ENCODE peak calls at places on chromosomes 3 and 15, in five cellular contexts. One of them, this sample, is unnamed. For H3K9me3, the result is how much of the 10 kb centered on the place peaks cover.

GRCh38 chr15:75625542-75626347 is at the start of gene SNUPN:
- DNase-seq in psoas muscle: peak
- DNase-seq in thoracic aorta: peak
- DNase-seq in A673: peak
- DNase-seq in MM.1S: peak
- DNase-seq in this sample: peak

GRCh38 chr3:2392981-2393380 is 294.3 kb downstream of the CNTN4 start:
- DNase-seq in A673: no peak
- DNase-seq in MM.1S: no peak
- DNase-seq in psoas muscle: no peak
- DNase-seq in thoracic aorta: no peak
- DNase-seq in this sample: no peak

GRCh38 chr15:100715571-100716455 is 113.4 kb downstream of the ASB7 start:
- DNase-seq in psoas muscle: peak
- DNase-seq in MM.1S: no peak
- DNase-seq in thoracic aorta: no peak
- DNase-seq in A673: no peak
- DNase-seq in this sample: no peak

GRCh38 chr3:111871809-111872623 is 13.0 kb downstream of the PHLDB2 start:
- DNase-seq in psoas muscle: no peak
- DNase-seq in thoracic aorta: no peak
- DNase-seq in A673: no peak
- DNase-seq in MM.1S: no peak
- DNase-seq in this sample: no peak

GRCh38 chr15:90470453-90470852 is 59.3 kb upstream of the CRTC3 start:
- DNase-seq in psoas muscle: no peak
- DNase-seq in A673: no peak
- DNase-seq in thoracic aorta: no peak
- DNase-seq in MM.1S: no peak
- DNase-seq in this sample: no peak

GRCh38 chr3:129233538-129233937 is 15.9 kb upstream of the COPG1 start:
- DNase-seq in thoracic aorta: no peak
- DNase-seq in psoas muscle: no peak
- DNase-seq in MM.1S: peak
- DNase-seq in A673: no peak
- DNase-seq in this sample: no peak

GRCh38 chr15:25731411-25731810 is 131.7 kb downstream of the ATP10A start:
- DNase-seq in psoas muscle: no peak
- DNase-seq in MM.1S: no peak
- DNase-seq in thoracic aorta: no peak
- DNase-seq in A673: no peak
- DNase-seq in this sample: no peak

GRCh38 chr3:195717416-195717815 is 3.4 kb upstream of the MUC20 start:
- DNase-seq in psoas muscle: no peak
- DNase-seq in A673: no peak
- DNase-seq in MM.1S: no peak
- DNase-seq in thoracic aorta: no peak
- DNase-seq in this sample: no peak

GRCh38 chr15:55661431-55661830 is 73.3 kb upstream of the PYGO1 start:
- DNase-seq in A673: peak
- DNase-seq in MM.1S: peak
- DNase-seq in thoracic aorta: no peak
- DNase-seq in psoas muscle: no peak
- DNase-seq in this sample: no peak

GRCh38 chr15:70137975-70138374 is 40.3 kb upstream of the TLE3 start:
- DNase-seq in psoas muscle: no peak
- DNase-seq in MM.1S: no peak
- DNase-seq in thoracic aorta: no peak
- DNase-seq in A673: no peak
- DNase-seq in this sample: no peak

GRCh38 chr15:68353418-68354145 is 76.0 kb downstream of the FEM1B start:
- DNase-seq in psoas muscle: no peak
- DNase-seq in thoracic aorta: no peak
- DNase-seq in MM.1S: no peak
- DNase-seq in A673: no peak
- DNase-seq in this sample: no peak

GRCh38 chr15:77907824-77908751 is 169.4 kb downstream of the TBC1D2B start:
- DNase-seq in thoracic aorta: no peak
- DNase-seq in psoas muscle: no peak
- DNase-seq in MM.1S: peak
- DNase-seq in A673: peak
- DNase-seq in this sample: no peak

GRCh38 chr3:153284282-153284938 is 122.4 kb downstream of the RAP2B start:
- DNase-seq in A673: peak
- DNase-seq in thoracic aorta: peak
- DNase-seq in psoas muscle: no peak
- DNase-seq in MM.1S: no peak
- DNase-seq in this sample: no peak

GRCh38 chr3:45188714-45189659 is 37.1 kb downstream of the TMEM158 start:
- DNase-seq in thoracic aorta: no peak
- DNase-seq in A673: no peak
- DNase-seq in psoas muscle: no peak
- DNase-seq in MM.1S: no peak
- DNase-seq in this sample: no peak

GRCh38 chr15:73991260-73991659 is 835 bp downstream of the STOML1 start:
- DNase-seq in A673: no peak
- DNase-seq in psoas muscle: peak
- DNase-seq in thoracic aorta: peak
- DNase-seq in MM.1S: no peak
- DNase-seq in this sample: no peak

GRCh38 chr3:144585953-144586352 is 614.3 kb downstream of the DIPK2A start:
- DNase-seq in MM.1S: no peak
- DNase-seq in A673: no peak
- DNase-seq in thoracic aorta: no peak
- DNase-seq in psoas muscle: no peak
- DNase-seq in this sample: no peak

GRCh38 chr15:27820232-27820631 is 278.9 kb downstream of the OCA2 start:
- DNase-seq in MM.1S: no peak
- DNase-seq in thoracic aorta: no peak
- DNase-seq in A673: no peak
- DNase-seq in psoas muscle: no peak
- DNase-seq in this sample: no peak
- H3K9me3 ChIP-seq in MM.1S: under half
- H3K9me3 ChIP-seq in thoracic aorta: under half
- H3K9me3 ChIP-seq in A673: under half
- H3K9me3 ChIP-seq in psoas muscle: under half
- H3K9me3 ChIP-seq in this sample: under half

GRCh38 chr3:32421185-32421584 is 29.5 kb downstream of the CMTM7 start:
- DNase-seq in thoracic aorta: no peak
- DNase-seq in MM.1S: no peak
- DNase-seq in A673: no peak
- DNase-seq in psoas muscle: no peak
- DNase-seq in this sample: no peak
- H3K4me3 ChIP-seq in thoracic aorta: no peak
- H3K4me3 ChIP-seq in MM.1S: no peak
- H3K4me3 ChIP-seq in A673: no peak
- H3K4me3 ChIP-seq in psoas muscle: no peak
- H3K4me3 ChIP-seq in this sample: no peak

GRCh38 chr15:35351059-35351458 is 194.9 kb downstream of the DPH6 start:
- DNase-seq in MM.1S: no peak
- DNase-seq in A673: no peak
- DNase-seq in psoas muscle: no peak
- DNase-seq in thoracic aorta: no peak
- DNase-seq in this sample: no peak
- H3K9me3 ChIP-seq in MM.1S: under half
- H3K9me3 ChIP-seq in A673: under half
- H3K9me3 ChIP-seq in psoas muscle: under half
- H3K9me3 ChIP-seq in thoracic aorta: under half
- H3K9me3 ChIP-seq in this sample: under half

GRCh38 chr15:82129769-82130168 is 84.0 kb upstream of the MEX3B start:
- DNase-seq in A673: no peak
- DNase-seq in MM.1S: no peak
- DNase-seq in thoracic aorta: no peak
- DNase-seq in psoas muscle: no peak
- DNase-seq in this sample: no peak
- H3K4me3 ChIP-seq in A673: no peak
- H3K4me3 ChIP-seq in MM.1S: no peak
- H3K4me3 ChIP-seq in thoracic aorta: no peak
- H3K4me3 ChIP-seq in psoas muscle: no peak
- H3K4me3 ChIP-seq in this sample: peak

GRCh38 chr15:23532019-23532418 is 33.5 kb upstream of the MKRN3 start:
- DNase-seq in thoracic aorta: no peak
- DNase-seq in A673: no peak
- DNase-seq in MM.1S: no peak
- DNase-seq in psoas muscle: no peak
- DNase-seq in this sample: no peak
- H3K9me3 ChIP-seq in thoracic aorta: under half
- H3K9me3 ChIP-seq in A673: under half
- H3K9me3 ChIP-seq in MM.1S: under half
- H3K9me3 ChIP-seq in psoas muscle: under half
- H3K9me3 ChIP-seq in this sample: under half

This sample was measured in SK-N-MC.